ENCODE peak calls at places on chromosomes 12 and 14, in five cellular contexts. One of them, this sample, is unnamed.

GRCh38 chr14:50804181-50804721 is 26.7 kb downstream of the NIN start:
- DNase-seq in IMR-90: peak; percentile 76
- DNase-seq in H9: no peak
- DNase-seq in astrocyte: peak; percentile 84
- DNase-seq in HCT116: no peak
- DNase-seq in this sample: no peak

GRCh38 chr12:131003676-131004075 is 50.0 kb downstream of the ADGRD1 start:
- DNase-seq in IMR-90: no peak
- DNase-seq in astrocyte: no peak
- DNase-seq in HCT116: no peak
- DNase-seq in H9: no peak
- DNase-seq in this sample: no peak

GRCh38 chr12:49982246-49983229 is 9.8 kb downstream of the AQP6 start:
- DNase-seq in astrocyte: no peak
- DNase-seq in H9: no peak
- DNase-seq in HCT116: no peak
- DNase-seq in IMR-90: peak; percentile 46
- DNase-seq in this sample: no peak

GRCh38 chr12:47078733-47079364 is 572 bp upstream of the PCED1B start:
- DNase-seq in H9: no peak
- DNase-seq in astrocyte: peak; percentile 33
- DNase-seq in HCT116: no peak
- DNase-seq in IMR-90: peak; percentile 37
- DNase-seq in this sample: no peak

GRCh38 chr12:78797201-78797931 is 67.2 kb upstream of the SYT1 start:
- DNase-seq in astrocyte: peak; percentile 78
- DNase-seq in H9: no peak
- DNase-seq in HCT116: no peak
- DNase-seq in IMR-90: peak; percentile 78
- DNase-seq in this sample: no peak

GRCh38 chr12:47223848-47224213 is 144.1 kb upstream of the AMIGO2 start:
- DNase-seq in astrocyte: peak; percentile 26
- DNase-seq in HCT116: no peak
- DNase-seq in IMR-90: peak; percentile 22
- DNase-seq in H9: no peak
- DNase-seq in this sample: no peak

GRCh38 chr14:80445605-80446004 is 234.3 kb upstream of the DIO2 start:
- DNase-seq in IMR-90: no peak
- DNase-seq in H9: no peak
- DNase-seq in HCT116: no peak
- DNase-seq in astrocyte: no peak
- DNase-seq in this sample: no peak

GRCh38 chr12:109482491-109482890 is 5.1 kb downstream of the UBE3B start:
- DNase-seq in IMR-90: no peak
- DNase-seq in astrocyte: no peak
- DNase-seq in H9: no peak
- DNase-seq in HCT116: no peak
- DNase-seq in this sample: no peak

GRCh38 chr14:49545071-49545470 is 41.1 kb downstream of the RPS29 start:
- DNase-seq in H9: no peak
- DNase-seq in IMR-90: no peak
- DNase-seq in astrocyte: no peak
- DNase-seq in HCT116: no peak
- DNase-seq in this sample: no peak

GRCh38 chr14:20714593-20715250 is 26.2 kb downstream of the ANG start:
- DNase-seq in IMR-90: peak; percentile 34
- DNase-seq in HCT116: no peak
- DNase-seq in H9: no peak
- DNase-seq in astrocyte: no peak
- DNase-seq in this sample: no peak

GRCh38 chr12:95763809-95764253 is 26.7 kb downstream of the NTN4 start:
- DNase-seq in H9: no peak
- DNase-seq in astrocyte: peak; percentile 73
- DNase-seq in HCT116: peak; percentile 52
- DNase-seq in IMR-90: peak; percentile 88
- DNase-seq in this sample: peak; percentile 76

GRCh38 chr12:118960865-118961264 is 20.5 kb upstream of the SRRM4 start:
- DNase-seq in astrocyte: no peak
- DNase-seq in HCT116: no peak
- DNase-seq in IMR-90: no peak
- DNase-seq in H9: peak; percentile 17
- DNase-seq in this sample: no peak

GRCh38 chr12:130788515-130788914 is 50.5 kb downstream of the STX2 start:
- DNase-seq in H9: peak; percentile 62
- DNase-seq in IMR-90: no peak
- DNase-seq in astrocyte: no peak
- DNase-seq in HCT116: no peak
- DNase-seq in this sample: no peak

GRCh38 chr14:33676135-33676566 is 274.7 kb downstream of the EGLN3 start:
- DNase-seq in IMR-90: no peak
- DNase-seq in HCT116: peak; percentile 16
- DNase-seq in H9: peak; percentile 89
- DNase-seq in astrocyte: peak; percentile 57
- DNase-seq in this sample: no peak

GRCh38 chr12:113933201-113933786 is 32.8 kb downstream of the RBM19 start:
- DNase-seq in astrocyte: peak; percentile 74
- DNase-seq in HCT116: no peak
- DNase-seq in IMR-90: peak; percentile 79
- DNase-seq in H9: no peak
- DNase-seq in this sample: no peak

GRCh38 chr12:34297126-34297789 is 275.0 kb downstream of the ALG10 start:
- DNase-seq in H9: no peak
- DNase-seq in HCT116: no peak
- DNase-seq in IMR-90: no peak
- DNase-seq in astrocyte: no peak
- DNase-seq in this sample: no peak

GRCh38 chr12:9118161-9118560 is 2.4 kb upstream of the A2M start:
- DNase-seq in HCT116: no peak
- DNase-seq in H9: no peak
- DNase-seq in IMR-90: no peak
- DNase-seq in astrocyte: no peak
- DNase-seq in this sample: no peak

GRCh38 chr12:57832966-57833365 is 13.6 kb downstream of the CTDSP2 start:
- DNase-seq in IMR-90: no peak
- DNase-seq in HCT116: no peak
- DNase-seq in astrocyte: no peak
- DNase-seq in H9: no peak
- DNase-seq in this sample: no peak

GRCh38 chr12:57826966-57827365 is 8.4 kb upstream of the AVIL start:
- DNase-seq in astrocyte: no peak
- DNase-seq in H9: no peak
- DNase-seq in HCT116: no peak
- DNase-seq in IMR-90: no peak
- DNase-seq in this sample: no peak

GRCh38 chr12:57829025-57829777 is 10.7 kb upstream of the AVIL start:
- DNase-seq in astrocyte: no peak
- DNase-seq in IMR-90: no peak
- DNase-seq in HCT116: no peak
- DNase-seq in H9: no peak
- DNase-seq in this sample: no peak

GRCh38 chr12:57833672-57834071 is 12.9 kb downstream of the CTDSP2 start:
- DNase-seq in IMR-90: no peak
- DNase-seq in HCT116: no peak
- DNase-seq in astrocyte: no peak
- DNase-seq in H9: no peak
- DNase-seq in this sample: no peak

DNA sequence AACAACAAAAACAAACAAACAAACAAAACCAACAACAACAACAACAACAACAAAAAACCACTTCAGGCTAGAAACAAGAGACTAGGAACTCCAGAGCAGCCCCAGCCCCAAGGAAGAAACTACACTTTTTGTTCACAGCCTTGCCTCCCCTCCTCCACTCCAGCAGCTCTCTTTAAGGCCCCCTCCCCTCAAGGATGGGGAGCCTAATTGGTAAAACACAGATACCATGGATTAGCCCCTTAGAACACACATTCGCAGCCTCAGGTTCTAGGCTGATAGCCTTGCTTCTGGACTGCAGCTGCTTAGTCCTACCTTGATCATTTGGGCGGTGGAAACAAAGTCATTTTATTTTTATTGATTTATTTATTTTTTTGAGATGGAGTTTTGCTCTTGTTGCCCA is 11.9 kb upstream of the AVIL start:
- DNase-seq in H9: no peak
- DNase-seq in astrocyte: no peak
- DNase-seq in IMR-90: no peak
- DNase-seq in HCT116: no peak
- DNase-seq in this sample: no peak
- H4K20me1 ChIP-seq in H9: no peaks in the 10 kb centered on the region
- H4K20me1 ChIP-seq in astrocyte: peaks cover 91% of the 10 kb centered on the region
- H4K20me1 ChIP-seq in IMR-90: peaks cover 93% of the 10 kb centered on the region
- H4K20me1 ChIP-seq in HCT116: no peaks in the 10 kb centered on the region
- H4K20me1 ChIP-seq in this sample: peaks cover 23% of the 10 kb centered on the region

DNA sequence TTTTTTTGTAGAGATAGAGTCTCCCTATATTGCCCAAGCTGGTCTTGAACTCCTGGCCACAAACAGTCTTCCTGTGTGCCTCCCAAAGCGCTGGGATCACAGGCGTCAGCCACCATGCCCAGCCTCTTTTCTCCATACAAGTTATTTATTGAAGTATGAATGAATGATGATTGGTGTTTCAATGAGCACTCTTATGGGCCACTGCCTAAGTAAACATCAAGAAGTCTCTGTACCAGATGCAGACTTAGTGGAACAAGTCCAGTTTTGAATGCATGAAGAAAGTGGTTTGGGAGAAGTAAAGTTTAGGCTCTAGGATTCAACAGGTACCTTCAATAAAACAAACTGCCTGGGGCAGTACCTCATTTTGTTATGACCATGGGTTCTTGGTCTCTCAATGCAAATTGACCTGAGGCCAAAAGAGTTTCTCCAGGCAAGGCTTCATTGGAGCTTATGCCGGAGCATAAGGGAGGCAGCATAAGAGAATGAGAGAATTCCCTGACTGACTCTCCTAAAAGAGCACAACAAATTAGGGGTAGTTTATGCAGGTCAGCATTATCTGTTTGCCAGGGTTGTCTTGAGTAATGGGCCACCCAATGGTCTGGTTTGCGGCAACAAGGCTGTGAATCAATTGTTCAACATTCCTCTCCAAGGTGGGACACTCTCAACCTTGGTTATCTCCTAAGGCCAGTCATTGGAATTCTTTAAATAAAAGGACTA is 1.1 kb upstream of the GMFB start:
- DNase-seq in HCT116: no peak
- DNase-seq in H9: no peak
- DNase-seq in astrocyte: no peak
- DNase-seq in IMR-90: no peak
- DNase-seq in this sample: no peak
- H3K9ac ChIP-seq in HCT116: peak overlapping the region; percentile 81
- H3K9ac ChIP-seq in H9: no peak overlapping the region
- H3K9ac ChIP-seq in astrocyte: peak overlapping the region; percentile 98
- H3K9ac ChIP-seq in IMR-90: no peak overlapping the region
- H3K9ac ChIP-seq in this sample: peak overlapping the region; percentile 97

GRCh38 chr14:23028800-23029199 is 5.9 kb downstream of the PSMB5 start:
- DNase-seq in astrocyte: peak; percentile 36
- DNase-seq in IMR-90: peak; percentile 61
- DNase-seq in H9: no peak
- DNase-seq in HCT116: no peak
- DNase-seq in this sample: no peak
- H3K27ac ChIP-seq in astrocyte: no peak overlapping the region
- H3K27ac ChIP-seq in IMR-90: no peak overlapping the region
- H3K27ac ChIP-seq in H9: no peak overlapping the region
- H3K27ac ChIP-seq in HCT116: no peak overlapping the region
- H3K27ac ChIP-seq in this sample: no peak overlapping the region

DNA sequence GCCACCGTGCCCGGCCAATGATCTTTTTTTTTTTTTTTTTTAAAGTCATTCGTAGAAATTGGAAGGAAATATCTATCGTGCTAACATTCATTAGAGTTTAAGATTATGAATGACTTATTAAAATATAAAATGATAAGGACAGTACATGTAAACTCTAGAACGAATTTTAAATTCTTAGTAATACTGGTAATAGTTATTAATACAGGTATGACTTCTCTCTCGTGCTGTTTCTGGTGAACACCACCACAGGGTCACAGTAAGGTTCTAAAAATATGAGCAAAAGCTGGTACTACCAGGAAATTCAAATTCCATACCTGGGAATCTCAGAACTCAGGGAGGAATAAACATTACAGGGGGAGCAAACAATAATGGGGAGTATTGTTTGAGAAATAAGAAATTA is 26.2 kb downstream of the WNK1 start:
- DNase-seq in IMR-90: no peak
- DNase-seq in HCT116: no peak
- DNase-seq in H9: no peak
- DNase-seq in astrocyte: no peak
- DNase-seq in this sample: no peak
- H4K20me1 ChIP-seq in IMR-90: peaks cover 48% of the 10 kb centered on the region
- H4K20me1 ChIP-seq in HCT116: peaks cover 12% of the 10 kb centered on the region
- H4K20me1 ChIP-seq in H9: no peaks in the 10 kb centered on the region
- H4K20me1 ChIP-seq in astrocyte: peaks cover 74% of the 10 kb centered on the region
- H4K20me1 ChIP-seq in this sample: no peaks in the 10 kb centered on the region